ENCODE peak calls at places on chromosomes 3 and 15, in ten cellular contexts. H, W, M, I, L, O, Y, J, Z and S are unnamed samples.

GRCh38 chr3:34247401-34247800 is 449.0 kb downstream of the PDCD6IP start:
- DNase-seq in H (no peak), I (no peak), W (no peak), O (no peak), Y (no peak), J (no peak), Z (no peak), L (no peak), M (no peak), S (no peak)

GRCh38 chr3:134362670-134363380 is 11.4 kb downstream of the AMOTL2 start:
- DNase-seq in J (no peak), W (no peak), H (no peak), M (no peak), L (no peak), Y (no peak), I (no peak), O (no peak), Z (no peak), S (no peak)

GRCh38 chr3:133494469-133494868 is 79.0 kb upstream of the CDV3 start:
- DNase-seq in Y (no peak), O (no peak), M (peak), I (no peak), J (no peak), Z (no peak), H (no peak), L (peak), W (no peak), S (peak)

GRCh38 chr3:181718416-181718815 is 6.7 kb downstream of the SOX2 start:
- DNase-seq in J (no peak), W (no peak), Z (no peak), Y (no peak), O (no peak), M (no peak), I (no peak), H (no peak), L (no peak), S (no peak)

GRCh38 chr3:44924102-44925084 is 50.0 kb downstream of the TGM4 start:
- DNase-seq in I (no peak), Z (no peak), M (peak), Y (no peak), L (peak), H (no peak), J (no peak), W (no peak), O (no peak), S (no peak)

GRCh38 chr3:53190659-53191058 is 29.6 kb downstream of the PRKCD start:
- DNase-seq in Z (no peak), O (no peak), W (no peak), I (no peak), Y (no peak), J (no peak), L (no peak), M (no peak), H (peak), S (no peak)

GRCh38 chr15:45630958-45631691 is 3.7 kb upstream of the SQOR start:
- DNase-seq in Z (peak), L (peak), M (peak), Y (no peak), O (no peak), W (no peak), J (no peak), H (peak), I (no peak), S (no peak)

GRCh38 chr3:12428131-12428530 is 56.1 kb upstream of the TSEN2 start:
- DNase-seq in H (no peak), Z (no peak), W (no peak), Y (no peak), O (no peak), J (no peak), L (no peak), M (no peak), I (no peak), S (no peak)

GRCh38 chr15:77659350-77660321 is 26.9 kb upstream of the LINGO1 start:
- DNase-seq in Z (peak), J (peak), W (no peak), M (peak), H (peak), L (peak), Y (no peak), O (no peak), I (peak), S (peak)
- TF ChIP-seq CTCF in Z (peak), J (peak), W (no peak), M (peak), H (peak), L (peak), Y (no peak), O (no peak), I (peak), S (peak)

DNA sequence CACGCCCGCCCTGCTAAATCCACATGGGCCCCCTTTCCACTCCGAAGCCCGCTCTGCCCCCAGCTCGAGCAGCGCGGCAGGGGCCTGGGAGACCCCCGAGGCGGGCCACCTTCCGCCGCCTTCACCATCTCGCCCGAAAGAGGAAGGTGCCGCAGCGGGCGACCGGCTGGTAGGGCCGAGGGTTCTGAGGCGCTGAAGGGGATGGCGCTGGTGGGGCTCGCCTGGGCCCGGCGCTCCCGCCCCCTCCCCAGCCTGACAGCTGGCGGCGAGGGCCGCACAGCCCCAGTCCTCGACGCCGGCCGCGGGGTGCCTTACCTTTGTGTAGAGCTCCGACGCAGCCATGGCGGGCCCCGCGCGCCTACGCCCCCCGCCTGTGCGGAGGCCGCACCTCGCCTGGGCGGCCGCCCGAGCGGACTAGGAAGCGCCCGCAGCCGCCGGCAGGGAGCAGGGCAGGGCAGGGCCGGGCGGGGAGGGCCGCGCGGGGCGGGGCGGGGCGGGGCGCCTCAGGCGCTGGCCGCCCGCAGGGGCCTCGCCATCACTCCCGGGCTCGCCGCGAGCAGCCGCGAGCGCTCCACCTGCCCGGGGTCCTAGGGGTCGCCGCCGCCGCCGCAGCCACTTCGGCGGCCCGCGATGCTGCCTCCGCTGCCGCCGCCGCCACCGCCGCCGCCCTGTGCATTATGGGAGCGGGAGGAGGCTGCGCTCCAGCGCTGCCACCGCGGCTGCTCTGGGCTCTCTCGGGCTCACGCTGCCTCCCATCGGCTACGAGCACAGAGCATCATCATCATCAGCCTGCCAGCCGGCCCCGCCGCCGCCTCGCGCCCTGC is at the start of gene MYO5A:
- DNase-seq in W (peak), J (peak), O (peak), Y (peak), I (peak), Z (no peak), H (peak), M (peak), L (peak), S (peak)
- TF ChIP-seq CTCF in W (no peak), J (no peak), O (peak), Y (peak), I (peak), Z (no peak), H (peak), M (peak), L (no peak), S (no peak)

DNA sequence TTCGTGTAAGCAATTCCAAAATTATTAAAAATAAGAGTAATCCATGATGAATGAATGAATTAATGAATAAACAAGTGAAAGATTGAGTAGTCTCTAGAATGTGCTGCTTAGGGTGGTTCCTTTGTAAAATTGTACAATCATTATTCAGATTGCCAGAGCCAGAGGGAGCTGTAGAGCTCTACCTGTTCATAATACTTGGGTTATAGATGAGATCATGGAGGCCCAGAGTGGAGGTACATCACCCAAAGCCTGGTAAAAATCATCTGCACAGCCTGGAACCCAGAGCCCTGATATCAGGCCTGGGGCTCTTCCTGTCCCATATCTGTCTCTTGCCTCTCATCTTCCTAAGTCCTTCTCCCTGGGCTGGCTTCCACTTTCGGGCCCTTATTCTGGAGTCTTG is 297.2 kb downstream of the RPLP1 start:
- DNase-seq in Y (no peak), H (peak), L (no peak), M (no peak), J (no peak), Z (no peak), I (no peak), W (no peak), O (no peak), S (peak)
- TF ChIP-seq CTCF in Y (no peak), H (no peak), L (peak), M (peak), J (no peak), Z (no peak), I (peak), W (no peak), O (peak), S (peak)

GRCh38 chr3:58238830-58239229 is 1.2 kb downstream of the ABHD6 start:
- DNase-seq in W (no peak), H (no peak), J (no peak), O (no peak), L (no peak), Z (no peak), M (no peak), I (no peak), Y (no peak), S (no peak)
- TF ChIP-seq CTCF in W (no peak), H (no peak), J (no peak), O (no peak), L (no peak), Z (no peak), M (no peak), I (no peak), Y (no peak), S (no peak)